ENCODE peak calls at places on chromosomes 7 and 10, in eight cellular contexts. O, Z, A, R, F, W, N and B are unnamed samples.

GRCh38 chr7:25619963-25620799 is 391.9 kb upstream of the NPVF start:
- DNase-seq in N (peak; percentile 4), F (no peak), O (peak; percentile 79), R (peak; percentile 2), A (no peak), W (peak; percentile 1), Z (no peak), B (no peak)

GRCh38 chr7:111980721-111981120 is 225.5 kb downstream of the DOCK4 start:
- DNase-seq in W (no peak), N (no peak), R (no peak), A (no peak), O (no peak), F (no peak), Z (no peak), B (no peak)

GRCh38 chr10:129764011-129764900 is 199.8 kb downstream of the EBF3 start:
- DNase-seq in N (no peak), O (no peak), W (no peak), F (peak; percentile 5), Z (no peak), R (no peak), A (peak; percentile 34), B (no peak)

GRCh38 chr7:80659120-80660055 is 20.9 kb downstream of the CD36 start:
- DNase-seq in O (peak; percentile 53), F (no peak), N (peak; percentile 11), R (no peak), W (no peak), A (no peak), Z (no peak), B (peak; percentile 68)

GRCh38 chr7:23347682-23348180 is 48.6 kb downstream of the MALSU1 start:
- DNase-seq in A (no peak), F (no peak), W (no peak), R (no peak), O (peak; percentile 75), Z (no peak), N (peak; percentile 37), B (peak; percentile 86)

GRCh38 chr7:105046414-105046813 is 32.4 kb downstream of the KMT2E start:
- DNase-seq in O (peak; percentile 59), W (no peak), Z (no peak), N (no peak), F (no peak), R (no peak), A (no peak), B (no peak)

GRCh38 chr10:14773551-14774213 is 1.0 kb downstream of the FAM107B start:
- DNase-seq in N (no peak), O (no peak), W (no peak), Z (no peak), R (no peak), F (no peak), A (no peak), B (no peak)

GRCh38 chr10:282294-283139 is 147.3 kb downstream of the ZMYND11 start:
- DNase-seq in W (no peak), R (no peak), N (no peak), F (no peak), A (no peak), O (peak; percentile 11), Z (no peak), B (no peak)

GRCh38 chr10:11204355-11204879 is 186.7 kb downstream of the CELF2 start:
- DNase-seq in N (peak; percentile 23), Z (no peak), A (peak; percentile 45), F (peak; percentile 35), W (no peak), O (no peak), R (no peak), B (no peak)

GRCh38 chr10:24759706-24760105 is 36.0 kb upstream of the ARHGAP21 start:
- DNase-seq in A (no peak), R (no peak), F (no peak), W (no peak), O (no peak), Z (no peak), N (no peak), B (no peak)

GRCh38 chr10:101741938-101742337 is 34.0 kb downstream of the FGF8 start:
- DNase-seq in Z (no peak), F (no peak), A (no peak), N (no peak), W (no peak), O (no peak), R (no peak), B (no peak)

GRCh38 chr10:102963237-102963886 is 45.3 kb downstream of the CNNM2 start:
- DNase-seq in Z (no peak), A (no peak), O (peak; percentile 6), N (no peak), W (no peak), F (no peak), R (no peak), B (peak; percentile 22)

GRCh38 chr10:23754179-23754578 is 315.3 kb downstream of the OTUD1 start:
- DNase-seq in N (peak; percentile 5), R (no peak), Z (no peak), F (no peak), W (no peak), A (no peak), O (no peak), B (no peak)

GRCh38 chr10:93566435-93567276 is at the start of gene FFAR4:
- DNase-seq in F (peak; percentile 62), N (peak; percentile 49), W (no peak), A (no peak), R (peak; percentile 16), Z (no peak), O (peak; percentile 8), B (no peak)

GRCh38 chr7:15686209-15686956 is at the start of gene MEOX2:
- DNase-seq in Z (no peak), F (peak; percentile 43), N (peak; percentile 46), A (peak; percentile 43), R (no peak), O (peak; percentile 63), W (no peak), B (no peak)

GRCh38 chr10:34446046-34446445 is 369.1 kb downstream of the PARD3 start:
- DNase-seq in A (no peak), O (peak; percentile 30), N (no peak), W (no peak), Z (no peak), R (no peak), F (no peak), B (no peak)

GRCh38 chr7:138776156-138776833 is 21.5 kb upstream of the TMEM213 start:
- DNase-seq in R (no peak), W (no peak), A (no peak), F (no peak), N (no peak), O (no peak), Z (no peak), B (peak; percentile 25)

GRCh38 chr10:116385994-116386809 is 41.4 kb upstream of the PNLIPRP3 start:
- DNase-seq in W (no peak), R (no peak), O (peak; percentile 49), F (no peak), A (no peak), N (peak; percentile 46), Z (no peak), B (peak; percentile 57)

GRCh38 chr10:74909665-74910064 is 83.3 kb downstream of the KAT6B start:
- DNase-seq in R (no peak), O (peak; percentile 28), N (no peak), F (no peak), Z (no peak), W (no peak), A (no peak), B (no peak)

GRCh38 chr10:102735065-102735562 is 8.6 kb upstream of the WBP1L start:
- DNase-seq in A (no peak), O (no peak), N (peak; percentile 79), Z (no peak), W (no peak), F (peak; percentile 45), R (no peak), B (peak; percentile 59)

GRCh38 chr7:90624128-90624980 is 28.2 kb downstream of the CDK14 start:
- DNase-seq in Z (no peak), A (no peak), R (no peak), O (peak; percentile 66), N (peak; percentile 12), W (no peak), F (no peak), B (no peak)

GRCh38 chr10:132240156-132240555 is 53.4 kb downstream of the DPYSL4 start:
- DNase-seq in R (no peak), W (no peak), N (no peak), F (no peak), Z (no peak), A (no peak), O (no peak), B (no peak)

GRCh38 chr7:116572036-116572435 is 47.2 kb downstream of the CAV1 start:
- DNase-seq in F (no peak), W (no peak), Z (no peak), O (no peak), R (no peak), N (no peak), A (no peak), B (no peak)

GRCh38 chr7:151493083-151493482 is 26.6 kb downstream of the RHEB start:
- DNase-seq in F (no peak), W (no peak), Z (no peak), A (no peak), N (peak; percentile 60), R (no peak), O (no peak), B (no peak)

GRCh38 chr7:38102486-38102885 is 75.6 kb upstream of the STARD3NL start:
- DNase-seq in F (no peak), Z (no peak), N (no peak), R (no peak), O (peak; percentile 36), A (no peak), W (no peak), B (no peak)

GRCh38 chr10:29585488-29585976 is 49.2 kb downstream of the SVIL start:
- DNase-seq in N (peak; percentile 57), R (no peak), A (no peak), F (peak; percentile 72), W (no peak), O (peak; percentile 12), Z (no peak), B (no peak)

GRCh38 chr10:43885842-43886241 is 237.2 kb upstream of the ZNF32 start:
- DNase-seq in N (peak; percentile 38), Z (no peak), R (no peak), F (peak; percentile 48), O (no peak), W (no peak), A (no peak), B (no peak)

GRCh38 chr7:132485600-132486594 is 90.4 kb downstream of the PLXNA4 start:
- DNase-seq in Z (no peak), F (no peak), N (no peak), A (no peak), R (no peak), O (peak; percentile 78), W (no peak), B (no peak)

GRCh38 chr7:38548605-38549004 is 82.6 kb downstream of the AMPH start:
- DNase-seq in A (no peak), O (no peak), Z (no peak), R (no peak), W (no peak), F (no peak), N (no peak), B (no peak)

GRCh38 chr10:71838264-71839211 is 12.5 kb downstream of the PSAP start:
- DNase-seq in F (no peak), R (no peak), W (no peak), O (peak; percentile 16), N (no peak), A (no peak), Z (no peak), B (no peak)

GRCh38 chr7:99014113-99014985 is 129.6 kb downstream of the SMURF1 start:
- DNase-seq in F (no peak), A (no peak), O (no peak), N (no peak), Z (no peak), W (no peak), R (no peak), B (no peak)

GRCh38 chr10:71829171-71829570 is 21.9 kb downstream of the PSAP start:
- DNase-seq in W (no peak), A (no peak), O (peak; percentile 32), N (no peak), Z (no peak), R (no peak), F (no peak), B (peak; percentile 76)

GRCh38 chr10:97788552-97789442 is 17.0 kb upstream of the SFRP5 start:
- DNase-seq in N (peak; percentile 91), R (no peak), F (no peak), Z (no peak), W (no peak), O (peak; percentile 59), A (no peak), B (no peak)

GRCh38 chr7:130986271-130986690 is 252.3 kb upstream of the KLF14 start:
- DNase-seq in F (no peak), A (no peak), N (no peak), Z (no peak), W (no peak), R (no peak), O (peak; percentile 63), B (no peak)